ENCODE peak calls at places on chromosomes 4 and X, in eight cellular contexts. B is K562; P is activated effector memory CD4-positive, alpha-beta T cell treated with anti-CD3 and anti-CD28 coated beads, Interleukin-2, amount 50 U/mL, for 16 hours; D is bronchial epithelial cell; F is pancreas; C is iPS-NIHi11; J is endothelial cell; K is AG08395. T is an unnamed sample.

GRCh38 chrX:49876750-49877149 is 2.5 kb upstream of the USP27X start:
- DNase-seq in B (peak), P (no peak), D (peak), F (no peak), C (peak), J (peak), K (peak), T (peak)

GRCh38 chrX:31550169-31550568 is 478.3 kb upstream of the FTHL17 start:
- DNase-seq in B (no peak), P (no peak), D (no peak), F (no peak), C (no peak), J (no peak), K (no peak), T (no peak)

GRCh38 chr4:74659576-74660411 is 134.5 kb downstream of the BTC start:
- DNase-seq in B (peak), P (no peak), D (peak), F (no peak), C (peak), J (no peak), K (peak), T (peak)

GRCh38 chrX:427812-428725 is 41.4 kb upstream of the PPP2R3B start:
- DNase-seq in B (peak), P (no peak), D (no peak), F (no peak), C (peak), J (no peak), K (no peak), T (peak)

GRCh38 chr4:3123201-3123671 is 48.8 kb downstream of the HTT start:
- DNase-seq in B (no peak), P (no peak), D (peak), F (no peak), C (no peak), J (no peak), K (no peak), T (peak)

GRCh38 chr4:90030953-90031352 is 96.2 kb upstream of the CCSER1 start:
- DNase-seq in B (no peak), P (no peak), D (peak), F (no peak), C (peak), J (no peak), K (no peak), T (no peak)

GRCh38 chr4:124478518-124478917 is 234.0 kb downstream of the ANKRD50 start:
- DNase-seq in B (no peak), P (no peak), D (no peak), F (no peak), C (no peak), J (no peak), K (no peak), T (no peak)

GRCh38 chr4:173330590-173330989 is 3.6 kb downstream of the HMGB2 start:
- DNase-seq in B (no peak), P (no peak), D (no peak), F (no peak), C (no peak), J (no peak), K (no peak), T (no peak)

GRCh38 chr4:176671532-176671931 is 121.2 kb downstream of the VEGFC start:
- DNase-seq in B (no peak), P (no peak), D (no peak), F (no peak), C (no peak), J (no peak), K (no peak), T (no peak)

GRCh38 chr4:143195581-143195980 is 10.9 kb downstream of the USP38 start:
- DNase-seq in B (no peak), P (no peak), D (no peak), F (no peak), C (no peak), J (no peak), K (no peak), T (no peak)

GRCh38 chr4:53763813-53764597 is 172.7 kb upstream of the LNX1 start:
- DNase-seq in B (no peak), P (no peak), D (peak), F (no peak), C (no peak), J (no peak), K (peak), T (peak)

GRCh38 chr4:94168321-94168720 is 39.3 kb upstream of the SMARCAD1 start:
- DNase-seq in B (no peak), P (no peak), D (no peak), F (no peak), C (no peak), J (no peak), K (no peak), T (no peak)

GRCh38 chr4:38424171-38424871 is 239.7 kb upstream of the KLF3 start:
- DNase-seq in B (no peak), P (no peak), D (no peak), F (no peak), C (peak), J (peak), K (no peak), T (no peak)

GRCh38 chr4:74934822-74935326 is 2.0 kb downstream of the PARM1 start:
- DNase-seq in B (no peak), P (no peak), D (no peak), F (no peak), C (peak), J (no peak), K (no peak), T (no peak)

GRCh38 chr4:31045724-31046318 is 325.7 kb downstream of the PCDH7 start:
- DNase-seq in B (peak), P (no peak), D (peak), F (no peak), C (peak), J (peak), K (no peak), T (no peak)

GRCh38 chr4:151753056-151753455 is 7.8 kb downstream of the GATB start:
- DNase-seq in B (no peak), P (no peak), D (peak), F (no peak), C (no peak), J (no peak), K (no peak), T (no peak)

T was measured in AG10803.